ENCODE peak calls at places on chromosomes 12 and 14, in five cellular contexts. One of them, this sample, is unnamed.

GRCh38 chr12:89087149-89087834 is 265.0 kb downstream of the DUSP6 start:
- DNase-seq in stomach: peak
- DNase-seq in K562: no peak
- DNase-seq in HCT116: no peak
- DNase-seq in lower leg skin: no peak
- DNase-seq in this sample: no peak

GRCh38 chr14:63854330-63854729 is 1.5 kb downstream of the SYNE2 start:
- DNase-seq in stomach: no peak
- DNase-seq in K562: no peak
- DNase-seq in HCT116: no peak
- DNase-seq in lower leg skin: no peak
- DNase-seq in this sample: no peak

GRCh38 chr14:24051789-24052655 is at the start of gene CARMIL3:
- DNase-seq in stomach: peak
- DNase-seq in K562: peak
- DNase-seq in HCT116: no peak
- DNase-seq in lower leg skin: no peak
- DNase-seq in this sample: peak

GRCh38 chr12:59578239-59578638 is 17.6 kb upstream of the SLC16A7 start:
- DNase-seq in stomach: no peak
- DNase-seq in K562: no peak
- DNase-seq in HCT116: no peak
- DNase-seq in lower leg skin: no peak
- DNase-seq in this sample: no peak

GRCh38 chr14:78509516-78509915 is 339.3 kb downstream of the NRXN3 start:
- DNase-seq in stomach: no peak
- DNase-seq in K562: peak
- DNase-seq in HCT116: no peak
- DNase-seq in lower leg skin: no peak
- DNase-seq in this sample: no peak

GRCh38 chr14:87799400-87799799 is 193.6 kb downstream of the GALC start:
- DNase-seq in stomach: no peak
- DNase-seq in K562: no peak
- DNase-seq in HCT116: no peak
- DNase-seq in lower leg skin: no peak
- DNase-seq in this sample: no peak

GRCh38 chr12:82057770-82058169 is 298.6 kb upstream of the PPFIA2 start:
- DNase-seq in stomach: no peak
- DNase-seq in K562: no peak
- DNase-seq in HCT116: peak
- DNase-seq in lower leg skin: no peak
- DNase-seq in this sample: no peak

GRCh38 chr14:51654549-51654879 is 2.8 kb downstream of the FRMD6 start:
- DNase-seq in stomach: no peak
- DNase-seq in K562: no peak
- DNase-seq in HCT116: no peak
- DNase-seq in lower leg skin: no peak
- DNase-seq in this sample: no peak

GRCh38 chr12:89756638-89757321 is 48.1 kb upstream of the ATP2B1 start:
- DNase-seq in stomach: no peak
- DNase-seq in K562: peak
- DNase-seq in HCT116: peak
- DNase-seq in lower leg skin: peak
- DNase-seq in this sample: peak

GRCh38 chr12:1080520-1081223 is 89.6 kb downstream of the ERC1 start:
- DNase-seq in stomach: no peak
- DNase-seq in K562: no peak
- DNase-seq in HCT116: no peak
- DNase-seq in lower leg skin: no peak
- DNase-seq in this sample: no peak

GRCh38 chr12:122909442-122910288 is 13.7 kb upstream of the VPS37B start:
- DNase-seq in stomach: no peak
- DNase-seq in K562: no peak
- DNase-seq in HCT116: no peak
- DNase-seq in lower leg skin: no peak
- DNase-seq in this sample: no peak

GRCh38 chr12:124230117-124230757 is 64.7 kb upstream of the RFLNA start:
- DNase-seq in stomach: no peak
- DNase-seq in K562: no peak
- DNase-seq in HCT116: no peak
- DNase-seq in lower leg skin: no peak
- DNase-seq in this sample: no peak

GRCh38 chr12:23585782-23586163 is 363.7 kb downstream of the SOX5 start:
- DNase-seq in stomach: no peak
- DNase-seq in K562: no peak
- DNase-seq in HCT116: no peak
- DNase-seq in lower leg skin: no peak
- DNase-seq in this sample: no peak

GRCh38 chr14:42192659-42193425 is 586.2 kb downstream of the LRFN5 start:
- DNase-seq in stomach: no peak
- DNase-seq in K562: no peak
- DNase-seq in HCT116: peak
- DNase-seq in lower leg skin: peak
- DNase-seq in this sample: peak

GRCh38 chr14:21133896-21134295 is 22.0 kb downstream of the OR5AU1 start:
- DNase-seq in stomach: no peak
- DNase-seq in K562: no peak
- DNase-seq in HCT116: no peak
- DNase-seq in lower leg skin: no peak
- DNase-seq in this sample: no peak

GRCh38 chr14:57699947-57700346 is 165.9 kb downstream of the SLC35F4 start:
- DNase-seq in stomach: no peak
- DNase-seq in K562: no peak
- DNase-seq in HCT116: no peak
- DNase-seq in lower leg skin: no peak
- DNase-seq in this sample: no peak

DNA sequence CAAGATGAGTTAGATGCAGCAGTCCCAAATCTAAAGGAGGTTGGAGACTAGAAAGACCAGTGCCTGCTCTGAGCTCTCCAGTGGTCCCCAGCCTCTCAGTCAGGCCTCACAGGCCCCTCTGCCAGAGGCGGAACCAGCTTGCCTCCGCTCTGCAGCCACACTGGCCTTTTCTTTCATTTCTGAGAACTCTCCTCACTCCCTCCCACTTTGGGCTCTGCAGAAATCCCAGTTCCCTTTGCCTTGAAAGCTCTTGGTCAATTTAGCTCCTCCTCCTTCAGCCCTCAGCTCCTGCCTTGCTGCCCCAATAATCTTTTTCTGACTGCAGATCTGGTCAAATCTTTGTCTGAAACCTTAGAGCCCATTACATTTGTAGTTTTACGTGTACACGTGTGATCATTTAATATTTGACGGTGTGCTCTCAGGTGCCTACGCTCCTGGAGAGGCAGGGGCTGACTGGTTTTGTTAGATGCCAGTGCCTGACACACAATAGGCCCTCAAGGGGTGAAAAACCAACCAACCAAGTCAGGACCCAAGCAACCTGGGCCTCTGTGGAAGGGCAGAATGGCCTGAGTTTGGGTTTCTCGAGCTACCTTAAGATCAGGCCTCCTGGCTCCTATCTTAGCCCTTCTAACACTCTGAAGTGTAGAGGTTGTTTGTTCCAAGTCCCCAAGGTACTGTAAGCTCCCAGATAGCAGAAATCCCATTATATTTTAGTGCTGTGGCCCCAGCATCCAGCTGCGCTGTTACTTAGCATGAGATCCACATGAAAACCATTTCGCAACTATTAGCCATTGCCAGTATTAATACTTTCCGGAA is 1.1 kb upstream of the NUDT4 start:
- DNase-seq in stomach: no peak
- DNase-seq in K562: no peak
- DNase-seq in HCT116: no peak
- DNase-seq in lower leg skin: peak
- DNase-seq in this sample: no peak
- TF ChIP-seq POLR2A in stomach: no peak
- TF ChIP-seq POLR2A in K562: peak
- TF ChIP-seq POLR2A in HCT116: no peak
- TF ChIP-seq POLR2A in lower leg skin: no peak
- TF ChIP-seq POLR2A in this sample: no peak

DNA sequence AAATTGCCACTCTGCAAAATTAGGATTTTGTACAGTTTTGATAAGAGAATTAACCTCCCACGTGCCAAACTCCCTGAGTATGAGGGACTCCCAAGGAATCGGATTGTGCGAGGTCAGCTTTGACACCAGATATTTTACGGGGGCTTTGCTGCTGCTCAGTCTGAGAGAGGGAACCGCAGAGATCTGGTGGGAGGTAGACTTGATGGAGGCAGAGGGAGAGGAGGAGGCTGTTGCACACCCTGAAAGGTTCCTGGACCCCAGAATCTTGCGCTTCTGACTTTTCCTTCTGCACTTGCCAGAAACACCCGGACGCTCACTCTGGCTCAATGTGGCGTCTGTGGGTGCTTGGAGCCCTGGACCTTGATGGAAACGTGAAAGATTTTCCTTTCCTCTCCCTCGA is 83.9 kb downstream of the PAPOLA start:
- DNase-seq in stomach: no peak
- DNase-seq in K562: no peak
- DNase-seq in HCT116: no peak
- DNase-seq in lower leg skin: no peak
- DNase-seq in this sample: no peak
- TF ChIP-seq POLR2A in stomach: no peak
- TF ChIP-seq POLR2A in K562: no peak
- TF ChIP-seq POLR2A in HCT116: no peak
- TF ChIP-seq POLR2A in lower leg skin: no peak
- TF ChIP-seq POLR2A in this sample: no peak

DNA sequence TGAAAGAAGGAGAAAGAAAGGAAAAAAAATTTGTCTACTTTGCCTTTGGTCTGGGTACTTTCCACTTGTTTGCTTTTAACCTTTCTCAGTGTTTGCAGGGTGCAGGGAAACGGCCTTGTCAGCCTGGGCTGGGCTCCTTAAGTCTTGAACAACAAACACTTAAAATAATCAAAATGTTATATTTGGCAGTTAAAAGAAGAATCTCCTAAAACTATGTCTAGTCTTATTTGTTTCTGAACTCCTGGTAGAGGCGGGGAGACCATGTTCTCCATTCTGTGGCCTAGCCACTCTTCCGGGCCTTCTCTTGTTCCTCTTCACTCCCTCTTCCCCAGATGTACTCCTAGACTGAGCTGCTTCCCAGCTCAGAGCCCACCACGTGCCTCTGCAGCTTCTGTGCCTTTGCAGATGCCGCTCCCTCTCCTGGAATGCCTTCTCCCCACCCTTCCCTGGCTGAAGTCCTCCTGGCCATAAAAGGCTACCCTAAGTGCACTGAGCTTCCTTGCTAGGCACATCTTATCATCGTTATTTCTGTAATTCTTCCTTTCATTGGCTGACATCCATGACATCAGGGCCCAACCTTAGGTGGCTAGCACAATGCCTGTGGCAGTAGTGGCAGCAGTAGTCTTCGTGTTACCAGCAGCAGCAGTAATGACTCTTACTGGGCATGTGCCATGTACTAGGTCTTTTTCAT is 432.9 kb downstream of the ZFP36L1 start:
- DNase-seq in stomach: peak
- DNase-seq in K562: peak
- DNase-seq in HCT116: peak
- DNase-seq in lower leg skin: peak
- DNase-seq in this sample: no peak
- TF ChIP-seq POLR2A in stomach: no peak
- TF ChIP-seq POLR2A in K562: no peak
- TF ChIP-seq POLR2A in HCT116: peak
- TF ChIP-seq POLR2A in lower leg skin: no peak
- TF ChIP-seq POLR2A in this sample: no peak

DNA sequence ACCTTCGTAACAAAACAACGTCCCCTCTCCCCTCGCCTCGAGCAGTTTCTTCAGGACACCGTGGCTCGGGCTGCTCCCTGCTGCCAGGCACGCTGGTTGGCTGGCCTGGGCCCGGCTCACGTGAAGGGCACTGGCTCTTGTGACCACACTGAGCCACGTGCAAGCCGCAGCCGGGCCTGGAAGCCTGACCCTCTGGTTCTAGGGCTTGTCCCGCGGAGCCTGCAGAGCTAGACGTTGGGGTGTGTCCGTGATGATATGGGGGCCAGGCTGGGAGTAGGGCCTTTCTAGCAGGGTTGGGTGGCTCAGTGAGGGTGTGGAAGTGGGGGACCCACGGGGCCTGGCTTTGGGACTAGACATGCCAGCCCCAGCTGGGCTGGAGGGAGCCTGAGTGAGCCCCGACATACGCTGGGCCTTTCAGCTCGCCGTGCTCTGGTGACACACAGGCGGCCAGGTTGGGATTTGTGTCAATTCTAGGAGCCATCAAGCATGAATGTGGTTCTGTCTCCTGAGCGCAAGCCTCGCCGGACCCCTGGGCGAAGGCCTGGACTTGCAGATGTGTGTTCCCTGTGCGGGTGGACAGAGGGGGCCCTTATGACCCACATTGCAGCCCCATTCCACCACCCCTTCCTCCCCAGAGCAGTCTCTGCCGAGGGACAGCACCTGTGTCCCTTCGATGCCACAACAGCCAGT is 13.6 kb upstream of the AMN start:
- DNase-seq in stomach: no peak
- DNase-seq in K562: no peak
- DNase-seq in HCT116: no peak
- DNase-seq in lower leg skin: no peak
- DNase-seq in this sample: no peak
- TF ChIP-seq POLR2A in stomach: no peak
- TF ChIP-seq POLR2A in K562: no peak
- TF ChIP-seq POLR2A in HCT116: no peak
- TF ChIP-seq POLR2A in lower leg skin: no peak
- TF ChIP-seq POLR2A in this sample: no peak

DNA sequence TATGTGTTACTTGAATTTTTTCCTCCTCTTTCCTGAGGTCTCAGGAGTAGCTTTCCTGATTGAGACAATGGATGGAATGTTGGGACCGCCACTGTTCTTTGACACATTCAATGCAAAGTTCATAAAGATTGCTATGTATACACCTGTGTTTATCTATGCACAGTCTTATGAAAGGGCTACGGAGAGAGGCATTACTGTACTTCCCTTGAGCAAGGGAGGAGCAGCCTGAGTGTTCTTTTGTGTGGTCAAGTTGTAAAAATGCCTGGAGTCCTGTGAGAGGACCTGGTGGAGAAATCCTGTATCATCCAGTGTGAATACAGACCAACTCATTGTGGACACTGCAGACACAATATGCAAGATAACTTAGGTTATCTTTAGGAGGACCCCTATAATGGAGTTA is 1.2 kb downstream of the SRGAP1 start:
- DNase-seq in stomach: no peak
- DNase-seq in K562: no peak
- DNase-seq in HCT116: no peak
- DNase-seq in lower leg skin: no peak
- DNase-seq in this sample: peak
- TF ChIP-seq POLR2A in stomach: no peak
- TF ChIP-seq POLR2A in K562: no peak
- TF ChIP-seq POLR2A in HCT116: no peak
- TF ChIP-seq POLR2A in lower leg skin: no peak
- TF ChIP-seq POLR2A in this sample: no peak

This sample was measured in H54.